ENCODE peak calls at places on chromosomes 12 and 14, in ten cellular contexts. O, C, J, D, W, N, Q, V, S and E are unnamed samples.
A peak's percentile ranks its signal among the peaks of the same experiment; 100 is the strongest.

GRCh38 chr12:89225401-89225800 is 126.9 kb downstream of the DUSP6 start:
- DNase-seq in N (peak; percentile 93), S (peak; percentile 70), O (peak; percentile 27), D (no peak), Q (no peak), C (peak; percentile 19), J (peak; percentile 75), V (no peak), W (peak; percentile 13), E (peak; percentile 45)

GRCh38 chr12:74732801-74733200 is 195.2 kb downstream of the ATXN7L3B start:
- DNase-seq in N (no peak), C (no peak), J (no peak), D (no peak), Q (no peak), W (no peak), O (no peak), S (no peak), V (no peak), E (no peak)

GRCh38 chr12:20868277-20868676 is 57.8 kb downstream of the SLCO1B3 start:
- DNase-seq in D (no peak), S (no peak), V (no peak), Q (no peak), N (no peak), C (no peak), W (no peak), O (no peak), J (no peak), E (no peak)

GRCh38 chr12:52119398-52120254 is 40.1 kb downstream of the SMIM41 start:
- DNase-seq in D (no peak), N (peak; percentile 40), S (peak; percentile 31), Q (no peak), V (no peak), C (no peak), J (no peak), W (peak; percentile 27), O (no peak), E (no peak)

GRCh38 chr12:127145543-127145928 is 1121.4 kb upstream of the TMEM132C start:
- DNase-seq in V (no peak), Q (no peak), N (peak; percentile 65), W (no peak), D (no peak), C (no peak), O (no peak), J (no peak), S (no peak), E (no peak)

GRCh38 chr12:78149459-78149858 is 318.8 kb downstream of the NAV3 start:
- DNase-seq in Q (no peak), J (no peak), V (no peak), O (no peak), W (no peak), D (no peak), C (peak; percentile 21), N (no peak), S (no peak), E (no peak)

GRCh38 chr14:71672596-71672995 is 259.6 kb upstream of the RGS6 start:
- DNase-seq in V (no peak), C (no peak), S (no peak), Q (no peak), J (no peak), O (no peak), D (no peak), N (peak; percentile 55), W (no peak), E (no peak)

GRCh38 chr12:94594443-94594825 is 55.9 kb downstream of the TMCC3 start:
- DNase-seq in V (no peak), S (no peak), C (no peak), Q (no peak), W (no peak), N (no peak), J (no peak), O (no peak), D (no peak), E (no peak)

GRCh38 chr12:12202105-12202504 is 64.7 kb downstream of the LRP6 start:
- DNase-seq in S (no peak), C (no peak), J (no peak), W (no peak), D (no peak), Q (no peak), V (no peak), N (no peak), O (no peak), E (no peak)

GRCh38 chr12:12198124-12198523 is 68.7 kb downstream of the LRP6 start:
- DNase-seq in V (no peak), S (no peak), J (no peak), W (no peak), Q (no peak), O (no peak), D (no peak), N (no peak), C (no peak), E (no peak)

GRCh38 chr12:12202747-12203146 is 64.1 kb downstream of the LRP6 start:
- DNase-seq in J (no peak), O (no peak), Q (no peak), D (no peak), V (no peak), W (no peak), C (no peak), S (no peak), N (no peak), E (no peak)

GRCh38 chr12:12200363-12200762 is 66.5 kb downstream of the LRP6 start:
- DNase-seq in D (no peak), C (no peak), W (no peak), N (no peak), J (no peak), O (no peak), Q (no peak), S (no peak), V (no peak), E (no peak)

GRCh38 chr12:12201274-12201758 is 65.5 kb downstream of the LRP6 start:
- DNase-seq in Q (no peak), W (no peak), C (no peak), O (no peak), D (no peak), N (no peak), J (peak; percentile 92), V (no peak), S (no peak), E (peak; percentile 69)
- H3K27ac ChIP-seq in Q (no peak overlapping the region), W (peak overlapping the region; percentile 52), C (no peak overlapping the region), O (peak overlapping the region; percentile 67), D (no peak overlapping the region), N (no peak overlapping the region), J (no peak overlapping the region), V (peak overlapping the region; percentile 35), S (no peak overlapping the region), E (no peak overlapping the region)

GRCh38 chr14:50929506-50929905 is 14.8 kb downstream of the PYGL start:
- DNase-seq in Q (no peak), C (no peak), N (no peak), S (no peak), W (no peak), J (no peak), O (no peak), V (no peak), D (no peak), E (no peak)
- H3K4me3 ChIP-seq in Q (no peak overlapping the region), C (no peak overlapping the region), N (no peak overlapping the region), S (no peak overlapping the region), W (no peak overlapping the region), J (no peak overlapping the region), O (no peak overlapping the region), V (no peak overlapping the region), D (no peak overlapping the region), E (no peak overlapping the region)

DNA sequence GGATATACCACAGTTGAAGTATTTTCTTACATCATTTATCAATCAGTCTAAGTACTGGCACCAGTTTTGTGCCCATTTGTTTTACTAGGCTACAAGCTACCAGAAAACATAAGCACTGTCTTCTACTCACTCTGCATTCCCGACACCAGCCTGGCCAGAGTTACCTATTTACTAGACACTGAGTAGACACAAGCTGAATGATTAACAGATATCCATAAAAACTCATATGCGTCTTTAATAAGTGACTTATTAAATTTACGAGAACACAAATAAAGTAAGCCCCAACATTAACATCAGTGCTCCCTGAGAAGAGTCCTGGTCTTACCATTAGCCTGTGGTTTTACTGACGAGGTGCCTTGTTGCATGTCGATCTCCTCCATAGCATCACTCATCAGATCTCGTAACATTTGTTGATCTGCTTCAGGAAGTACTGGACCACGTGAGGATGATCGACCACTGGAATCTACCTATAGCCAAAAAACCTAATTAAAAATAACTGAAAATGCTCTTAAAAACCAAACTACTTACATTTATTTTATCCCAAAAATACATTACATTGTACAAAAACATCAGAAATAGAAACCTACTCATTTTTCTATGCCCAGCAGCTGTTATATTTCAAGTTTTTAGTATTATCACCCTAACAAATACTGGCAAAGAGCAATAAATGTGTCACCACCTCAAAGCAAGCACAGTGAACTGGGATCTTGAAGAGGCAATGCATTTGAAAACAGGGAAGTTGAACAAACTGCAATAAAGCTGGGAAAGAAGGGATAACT is 53.3 kb downstream of the BDKRB1 start:
- DNase-seq in V (no peak), D (no peak), S (no peak), W (no peak), N (no peak), O (no peak), Q (no peak), J (no peak), C (no peak), E (no peak)
- H3K36me3 ChIP-seq in V (peaks cover 96% of the 10 kb centered on the region), D (peaks cover 98% of the 10 kb centered on the region), S (peaks cover 90% of the 10 kb centered on the region), W (peaks cover 96% of the 10 kb centered on the region), N (peaks cover 48% of the 10 kb centered on the region), O (peaks cover 97% of the 10 kb centered on the region), Q (peaks cover 10% of the 10 kb centered on the region), J (peaks cover 16% of the 10 kb centered on the region), C (no peaks in the 10 kb centered on the region), E (peaks cover 10% of the 10 kb centered on the region)

GRCh38 chr12:5442251-5443006 is 10.5 kb downstream of the NTF3 start:
- DNase-seq in D (no peak), N (peak; percentile 78), C (no peak), O (no peak), S (peak; percentile 59), W (no peak), V (no peak), J (peak; percentile 39), Q (no peak), E (peak; percentile 67)

GRCh38 chr12:5440973-5441372 is 9.1 kb downstream of the NTF3 start:
- DNase-seq in V (no peak), J (no peak), W (no peak), D (no peak), O (no peak), S (no peak), Q (no peak), N (no peak), C (no peak), E (no peak)

GRCh38 chr12:5441497-5442236 is 9.8 kb downstream of the NTF3 start:
- DNase-seq in W (no peak), O (no peak), Q (no peak), J (peak; percentile 81), V (no peak), D (no peak), N (peak; percentile 70), C (no peak), S (peak; percentile 42), E (peak; percentile 15)

GRCh38 chr12:5447329-5447728 is 15.4 kb downstream of the NTF3 start:
- DNase-seq in Q (no peak), J (no peak), N (no peak), C (no peak), V (no peak), D (no peak), W (no peak), S (no peak), O (no peak), E (no peak)

DNA sequence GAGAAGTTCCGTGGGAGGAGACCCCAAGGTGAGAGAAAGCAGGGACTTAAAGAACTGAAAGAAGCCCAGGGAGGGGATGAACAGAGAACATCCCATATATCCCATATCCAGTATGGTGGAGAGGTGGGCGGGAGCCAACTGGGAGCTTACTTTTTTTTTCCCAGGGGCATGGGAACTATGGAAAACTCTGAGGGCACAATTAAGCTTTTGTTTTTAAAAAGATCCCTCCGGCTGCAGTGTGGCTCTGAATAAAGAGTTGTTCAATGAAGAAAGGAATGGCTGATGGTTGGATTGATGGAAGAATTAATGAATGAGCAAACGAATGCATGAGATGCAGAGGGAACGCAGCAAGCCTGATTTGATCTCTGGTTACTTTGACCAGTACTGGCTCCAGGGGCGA is 12.6 kb downstream of the NTF3 start:
- DNase-seq in Q (no peak), W (no peak), V (no peak), O (no peak), D (no peak), J (no peak), S (no peak), C (no peak), N (no peak), E (no peak)
- H3K27ac ChIP-seq in Q (no peak overlapping the region), W (no peak overlapping the region), V (no peak overlapping the region), O (no peak overlapping the region), D (no peak overlapping the region), J (no peak overlapping the region), S (no peak overlapping the region), C (no peak overlapping the region), N (no peak overlapping the region), E (no peak overlapping the region)